ENCODE peak calls at places on chromosomes 1 and 21, in ten cellular contexts. One of them, this sample, is unnamed.

GRCh38 chr1:24893431-24893830 is 36.6 kb downstream of the RUNX3 start:
- DNase-seq in HFFc6: no peak
- DNase-seq in endothelial cell: no peak
- DNase-seq in ascending aorta: peak
- DNase-seq in HFF-Myc: no peak
- DNase-seq in neural crest cell: no peak
- DNase-seq in WTC11: no peak
- DNase-seq in SK-N-SH: no peak
- DNase-seq in IMR-90: no peak
- DNase-seq in AG09319: no peak
- DNase-seq in this sample: no peak

GRCh38 chr1:40712405-40712944 is 21.0 kb downstream of the NFYC start:
- DNase-seq in IMR-90: no peak
- DNase-seq in SK-N-SH: no peak
- DNase-seq in HFFc6: no peak
- DNase-seq in neural crest cell: no peak
- DNase-seq in WTC11: no peak
- DNase-seq in endothelial cell: no peak
- DNase-seq in ascending aorta: no peak
- DNase-seq in AG09319: no peak
- DNase-seq in HFF-Myc: no peak
- DNase-seq in this sample: no peak

GRCh38 chr1:6185635-6186382 is 5.7 kb upstream of the CHD5 start:
- DNase-seq in IMR-90: peak
- DNase-seq in ascending aorta: no peak
- DNase-seq in endothelial cell: no peak
- DNase-seq in HFF-Myc: no peak
- DNase-seq in HFFc6: peak
- DNase-seq in neural crest cell: no peak
- DNase-seq in AG09319: no peak
- DNase-seq in SK-N-SH: peak
- DNase-seq in WTC11: peak
- DNase-seq in this sample: peak

GRCh38 chr1:196896355-196896754 is 8.5 kb downstream of the CFHR4 start:
- DNase-seq in HFFc6: no peak
- DNase-seq in endothelial cell: no peak
- DNase-seq in AG09319: no peak
- DNase-seq in neural crest cell: no peak
- DNase-seq in HFF-Myc: no peak
- DNase-seq in ascending aorta: no peak
- DNase-seq in IMR-90: no peak
- DNase-seq in SK-N-SH: no peak
- DNase-seq in WTC11: no peak
- DNase-seq in this sample: no peak

GRCh38 chr1:201666645-201667044 is 127.7 kb downstream of the NAV1 start:
- DNase-seq in HFF-Myc: no peak
- DNase-seq in IMR-90: no peak
- DNase-seq in endothelial cell: no peak
- DNase-seq in WTC11: no peak
- DNase-seq in ascending aorta: no peak
- DNase-seq in SK-N-SH: no peak
- DNase-seq in HFFc6: no peak
- DNase-seq in AG09319: no peak
- DNase-seq in neural crest cell: no peak
- DNase-seq in this sample: no peak

GRCh38 chr1:207056673-207057072 is 3.6 kb downstream of the PFKFB2 start:
- DNase-seq in ascending aorta: no peak
- DNase-seq in HFF-Myc: no peak
- DNase-seq in AG09319: no peak
- DNase-seq in HFFc6: no peak
- DNase-seq in WTC11: no peak
- DNase-seq in endothelial cell: no peak
- DNase-seq in neural crest cell: no peak
- DNase-seq in SK-N-SH: no peak
- DNase-seq in IMR-90: no peak
- DNase-seq in this sample: no peak

GRCh38 chr1:219294251-219294650 is 120.6 kb downstream of the LYPLAL1 start:
- DNase-seq in SK-N-SH: no peak
- DNase-seq in WTC11: no peak
- DNase-seq in ascending aorta: no peak
- DNase-seq in AG09319: no peak
- DNase-seq in HFF-Myc: no peak
- DNase-seq in endothelial cell: no peak
- DNase-seq in HFFc6: peak
- DNase-seq in neural crest cell: no peak
- DNase-seq in IMR-90: no peak
- DNase-seq in this sample: no peak

GRCh38 chr1:21586222-21586621 is 77.0 kb downstream of the ALPL start:
- DNase-seq in IMR-90: no peak
- DNase-seq in HFF-Myc: no peak
- DNase-seq in HFFc6: no peak
- DNase-seq in endothelial cell: no peak
- DNase-seq in ascending aorta: no peak
- DNase-seq in neural crest cell: no peak
- DNase-seq in WTC11: no peak
- DNase-seq in AG09319: no peak
- DNase-seq in SK-N-SH: no peak
- DNase-seq in this sample: no peak

GRCh38 chr1:240194120-240194519 is 102.4 kb downstream of the FMN2 start:
- DNase-seq in AG09319: peak
- DNase-seq in IMR-90: peak
- DNase-seq in ascending aorta: no peak
- DNase-seq in HFFc6: peak
- DNase-seq in HFF-Myc: no peak
- DNase-seq in neural crest cell: no peak
- DNase-seq in WTC11: no peak
- DNase-seq in endothelial cell: no peak
- DNase-seq in SK-N-SH: no peak
- DNase-seq in this sample: peak

GRCh38 chr1:18294437-18295176 is 186.1 kb upstream of the KLHDC7A start:
- DNase-seq in neural crest cell: no peak
- DNase-seq in AG09319: no peak
- DNase-seq in IMR-90: no peak
- DNase-seq in ascending aorta: no peak
- DNase-seq in HFF-Myc: no peak
- DNase-seq in HFFc6: no peak
- DNase-seq in WTC11: peak
- DNase-seq in SK-N-SH: no peak
- DNase-seq in endothelial cell: no peak
- DNase-seq in this sample: no peak

GRCh38 chr1:114154146-114154962 is 685 bp upstream of the SYT6 start:
- DNase-seq in HFF-Myc: no peak
- DNase-seq in ascending aorta: no peak
- DNase-seq in SK-N-SH: peak
- DNase-seq in HFFc6: no peak
- DNase-seq in neural crest cell: peak
- DNase-seq in IMR-90: no peak
- DNase-seq in WTC11: peak
- DNase-seq in AG09319: no peak
- DNase-seq in endothelial cell: peak
- DNase-seq in this sample: no peak

GRCh38 chr1:174789399-174789798 is 210.3 kb upstream of the CACYBP start:
- DNase-seq in AG09319: peak
- DNase-seq in HFFc6: peak
- DNase-seq in neural crest cell: no peak
- DNase-seq in SK-N-SH: no peak
- DNase-seq in IMR-90: peak
- DNase-seq in HFF-Myc: peak
- DNase-seq in WTC11: no peak
- DNase-seq in endothelial cell: no peak
- DNase-seq in ascending aorta: no peak
- DNase-seq in this sample: peak

GRCh38 chr1:229062135-229062534 is 208.8 kb upstream of the RAB4A start:
- DNase-seq in AG09319: no peak
- DNase-seq in HFFc6: no peak
- DNase-seq in HFF-Myc: no peak
- DNase-seq in IMR-90: no peak
- DNase-seq in WTC11: no peak
- DNase-seq in neural crest cell: no peak
- DNase-seq in SK-N-SH: no peak
- DNase-seq in endothelial cell: no peak
- DNase-seq in ascending aorta: no peak
- DNase-seq in this sample: peak

GRCh38 chr1:7705048-7705907 is 65.8 kb upstream of the VAMP3 start:
- DNase-seq in ascending aorta: no peak
- DNase-seq in IMR-90: no peak
- DNase-seq in neural crest cell: no peak
- DNase-seq in SK-N-SH: peak
- DNase-seq in AG09319: no peak
- DNase-seq in HFFc6: no peak
- DNase-seq in WTC11: peak
- DNase-seq in endothelial cell: peak
- DNase-seq in HFF-Myc: no peak
- DNase-seq in this sample: no peak

GRCh38 chr1:112444269-112444668 is 48.3 kb downstream of the CTTNBP2NL start:
- DNase-seq in HFF-Myc: no peak
- DNase-seq in SK-N-SH: no peak
- DNase-seq in ascending aorta: no peak
- DNase-seq in neural crest cell: no peak
- DNase-seq in IMR-90: peak
- DNase-seq in endothelial cell: no peak
- DNase-seq in AG09319: no peak
- DNase-seq in WTC11: no peak
- DNase-seq in HFFc6: peak
- DNase-seq in this sample: no peak

GRCh38 chr1:211648980-211649934 is 26.2 kb downstream of the NEK2 start:
- DNase-seq in IMR-90: peak
- DNase-seq in ascending aorta: peak
- DNase-seq in endothelial cell: no peak
- DNase-seq in neural crest cell: no peak
- DNase-seq in SK-N-SH: peak
- DNase-seq in HFF-Myc: no peak
- DNase-seq in WTC11: peak
- DNase-seq in HFFc6: no peak
- DNase-seq in AG09319: no peak
- DNase-seq in this sample: no peak
- TF ChIP-seq CTCF in IMR-90: peak
- TF ChIP-seq CTCF in ascending aorta: peak
- TF ChIP-seq CTCF in endothelial cell: no peak
- TF ChIP-seq CTCF in neural crest cell: no peak
- TF ChIP-seq CTCF in SK-N-SH: peak
- TF ChIP-seq CTCF in HFF-Myc: peak
- TF ChIP-seq CTCF in WTC11: no peak
- TF ChIP-seq CTCF in HFFc6: peak
- TF ChIP-seq CTCF in AG09319: no peak
- TF ChIP-seq CTCF in this sample: peak

DNA sequence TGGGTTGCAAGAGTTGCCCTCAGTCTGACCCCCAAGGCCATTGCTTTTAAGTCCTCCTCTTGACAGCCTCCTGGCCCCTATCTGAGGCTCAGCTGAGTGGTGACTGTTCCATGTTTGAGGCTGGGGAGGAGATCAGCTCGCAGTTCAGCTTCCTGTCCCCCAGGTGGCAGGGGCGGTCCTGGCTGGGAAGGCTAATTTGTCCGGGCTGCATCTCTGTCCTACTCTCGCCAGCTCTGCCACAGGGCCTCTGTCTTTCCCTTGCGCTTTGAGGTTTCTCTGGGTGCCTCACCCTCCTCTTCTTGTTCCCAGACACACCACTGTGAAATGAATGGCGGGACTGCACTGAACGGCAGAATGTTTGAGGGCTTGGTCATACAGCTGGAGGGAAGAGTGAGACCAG is 157.3 kb downstream of the KCNJ6 start:
- DNase-seq in HFF-Myc: no peak
- DNase-seq in neural crest cell: peak
- DNase-seq in WTC11: peak
- DNase-seq in AG09319: peak
- DNase-seq in HFFc6: peak
- DNase-seq in ascending aorta: no peak
- DNase-seq in SK-N-SH: peak
- DNase-seq in endothelial cell: peak
- DNase-seq in IMR-90: peak
- DNase-seq in this sample: peak
- TF ChIP-seq CTCF in HFF-Myc: peak
- TF ChIP-seq CTCF in neural crest cell: peak
- TF ChIP-seq CTCF in WTC11: peak
- TF ChIP-seq CTCF in AG09319: peak
- TF ChIP-seq CTCF in HFFc6: peak
- TF ChIP-seq CTCF in ascending aorta: peak
- TF ChIP-seq CTCF in SK-N-SH: peak
- TF ChIP-seq CTCF in endothelial cell: peak
- TF ChIP-seq CTCF in IMR-90: peak
- TF ChIP-seq CTCF in this sample: peak

DNA sequence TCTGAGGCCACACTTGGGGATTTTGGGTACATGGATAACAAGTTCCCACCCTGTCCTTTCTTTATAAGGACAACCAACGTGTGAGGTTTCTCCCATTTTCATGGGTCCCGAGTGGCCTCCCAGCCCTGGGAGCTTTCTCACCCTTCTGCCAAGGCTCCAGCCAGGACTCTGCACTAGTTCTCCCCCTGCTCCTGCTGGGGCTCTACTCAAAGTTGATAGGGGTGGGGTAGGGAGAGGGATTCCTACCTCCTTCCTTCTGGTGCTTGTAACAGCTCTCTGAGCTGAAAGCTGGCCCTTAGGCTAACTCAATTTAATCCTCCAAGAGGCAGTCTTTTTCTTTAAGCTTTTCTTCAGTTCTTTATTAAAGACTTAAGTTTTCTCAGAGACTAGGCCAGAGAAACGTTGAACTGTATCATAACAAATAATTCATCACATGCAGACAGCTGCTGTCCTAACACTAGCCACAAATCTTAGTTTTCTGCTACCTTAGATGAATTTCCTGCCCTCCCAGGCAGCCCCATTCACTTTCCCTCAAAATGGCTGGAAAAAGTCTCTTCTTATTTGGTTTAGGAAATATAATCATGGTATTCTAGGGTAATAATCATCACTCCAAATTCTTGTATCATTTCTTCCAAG is 22.4 kb upstream of the DR1 start:
- DNase-seq in neural crest cell: no peak
- DNase-seq in HFFc6: no peak
- DNase-seq in AG09319: no peak
- DNase-seq in ascending aorta: no peak
- DNase-seq in WTC11: no peak
- DNase-seq in SK-N-SH: no peak
- DNase-seq in HFF-Myc: no peak
- DNase-seq in IMR-90: no peak
- DNase-seq in endothelial cell: no peak
- DNase-seq in this sample: no peak
- TF ChIP-seq CTCF in neural crest cell: no peak
- TF ChIP-seq CTCF in HFFc6: no peak
- TF ChIP-seq CTCF in AG09319: no peak
- TF ChIP-seq CTCF in ascending aorta: no peak
- TF ChIP-seq CTCF in WTC11: no peak
- TF ChIP-seq CTCF in SK-N-SH: no peak
- TF ChIP-seq CTCF in HFF-Myc: no peak
- TF ChIP-seq CTCF in IMR-90: no peak
- TF ChIP-seq CTCF in endothelial cell: no peak
- TF ChIP-seq CTCF in this sample: no peak

DNA sequence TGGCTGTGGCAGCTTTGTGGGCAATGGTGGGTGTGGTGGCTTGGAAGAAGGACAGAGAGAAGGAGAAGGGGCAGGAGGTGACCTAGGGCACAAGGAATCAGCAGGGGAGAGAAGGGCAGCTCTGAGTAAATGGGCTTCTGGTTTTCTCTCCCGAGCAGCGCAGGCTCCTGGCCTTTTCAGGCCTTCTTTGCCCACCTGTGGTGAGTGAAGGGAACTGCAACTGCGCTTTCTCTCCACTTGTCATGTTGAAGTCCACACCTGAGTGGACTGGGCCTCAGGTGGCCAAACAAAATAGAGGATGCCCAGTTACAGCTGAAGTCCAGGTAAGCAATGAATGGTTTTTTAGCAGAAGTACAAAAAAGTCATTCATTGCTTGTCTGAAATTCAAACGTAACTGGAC is 29.4 kb upstream of the KCNA10 start:
- DNase-seq in WTC11: peak
- DNase-seq in endothelial cell: peak
- DNase-seq in HFF-Myc: no peak
- DNase-seq in IMR-90: peak
- DNase-seq in ascending aorta: no peak
- DNase-seq in SK-N-SH: peak
- DNase-seq in AG09319: no peak
- DNase-seq in HFFc6: no peak
- DNase-seq in neural crest cell: no peak
- DNase-seq in this sample: peak
- TF ChIP-seq CTCF in WTC11: no peak
- TF ChIP-seq CTCF in endothelial cell: peak
- TF ChIP-seq CTCF in HFF-Myc: peak
- TF ChIP-seq CTCF in IMR-90: peak
- TF ChIP-seq CTCF in ascending aorta: no peak
- TF ChIP-seq CTCF in SK-N-SH: peak
- TF ChIP-seq CTCF in AG09319: peak
- TF ChIP-seq CTCF in HFFc6: peak
- TF ChIP-seq CTCF in neural crest cell: peak
- TF ChIP-seq CTCF in this sample: peak